ENCODE peak calls at places on chromosomes 7 and 10, in eight cellular contexts. One of them, this sample, is unnamed.

GRCh38 chr7:34165927-34166550 is 260.7 kb downstream of the BMPER start:
- DNase-seq in OCI-LY7: peak; percentile 4
- DNase-seq in HL-60: no peak
- DNase-seq in skeletal muscle cell: no peak
- DNase-seq in naive thymus-derived CD4-positive, alpha-beta T cell: no peak
- DNase-seq in epithelial cell of esophagus: peak; percentile 53
- DNase-seq in cardiac fibroblast: peak; percentile 62
- DNase-seq in testis: no peak
- DNase-seq in this sample: no peak

GRCh38 chr10:103765981-103766380 is 89.4 kb downstream of the SH3PXD2A start:
- DNase-seq in skeletal muscle cell: no peak
- DNase-seq in epithelial cell of esophagus: no peak
- DNase-seq in naive thymus-derived CD4-positive, alpha-beta T cell: peak; percentile 78
- DNase-seq in HL-60: peak; percentile 67
- DNase-seq in OCI-LY7: peak; percentile 28
- DNase-seq in cardiac fibroblast: no peak
- DNase-seq in testis: no peak
- DNase-seq in this sample: no peak

GRCh38 chr10:49298666-49298989 is 342 bp upstream of the C10orf71 start:
- DNase-seq in cardiac fibroblast: peak; percentile 11
- DNase-seq in OCI-LY7: no peak
- DNase-seq in testis: peak; percentile 48
- DNase-seq in skeletal muscle cell: no peak
- DNase-seq in HL-60: no peak
- DNase-seq in epithelial cell of esophagus: no peak
- DNase-seq in naive thymus-derived CD4-positive, alpha-beta T cell: no peak
- DNase-seq in this sample: no peak

GRCh38 chr10:48525113-48525512 is 79.8 kb downstream of the ARHGAP22 start:
- DNase-seq in epithelial cell of esophagus: no peak
- DNase-seq in testis: no peak
- DNase-seq in HL-60: no peak
- DNase-seq in naive thymus-derived CD4-positive, alpha-beta T cell: no peak
- DNase-seq in skeletal muscle cell: no peak
- DNase-seq in OCI-LY7: no peak
- DNase-seq in cardiac fibroblast: no peak
- DNase-seq in this sample: no peak

GRCh38 chr10:99329238-99329890 is at the start of gene CNNM1:
- DNase-seq in HL-60: no peak
- DNase-seq in naive thymus-derived CD4-positive, alpha-beta T cell: no peak
- DNase-seq in epithelial cell of esophagus: peak; percentile 26
- DNase-seq in cardiac fibroblast: peak; percentile 19
- DNase-seq in OCI-LY7: no peak
- DNase-seq in skeletal muscle cell: no peak
- DNase-seq in testis: peak; percentile 81
- DNase-seq in this sample: peak; percentile 78

GRCh38 chr10:126242352-126243260 is 145.7 kb downstream of the ADAM12 start:
- DNase-seq in epithelial cell of esophagus: peak; percentile 87
- DNase-seq in naive thymus-derived CD4-positive, alpha-beta T cell: no peak
- DNase-seq in testis: peak; percentile 57
- DNase-seq in HL-60: no peak
- DNase-seq in OCI-LY7: no peak
- DNase-seq in cardiac fibroblast: peak; percentile 89
- DNase-seq in skeletal muscle cell: peak; percentile 89
- DNase-seq in this sample: no peak

GRCh38 chr10:80199828-80200227 is 5.5 kb downstream of the ANXA11 start:
- DNase-seq in epithelial cell of esophagus: peak; percentile 60
- DNase-seq in OCI-LY7: no peak
- DNase-seq in skeletal muscle cell: no peak
- DNase-seq in testis: peak; percentile 63
- DNase-seq in naive thymus-derived CD4-positive, alpha-beta T cell: no peak
- DNase-seq in cardiac fibroblast: peak; percentile 97
- DNase-seq in HL-60: no peak
- DNase-seq in this sample: no peak

GRCh38 chr10:44970812-44971395 is 7.7 kb downstream of the DEPP1 start:
- DNase-seq in naive thymus-derived CD4-positive, alpha-beta T cell: no peak
- DNase-seq in cardiac fibroblast: no peak
- DNase-seq in OCI-LY7: no peak
- DNase-seq in testis: no peak
- DNase-seq in epithelial cell of esophagus: no peak
- DNase-seq in HL-60: no peak
- DNase-seq in skeletal muscle cell: no peak
- DNase-seq in this sample: no peak

GRCh38 chr10:48885376-48885775 is 54.3 kb downstream of the LRRC18 start:
- DNase-seq in testis: peak; percentile 54
- DNase-seq in cardiac fibroblast: peak; percentile 1
- DNase-seq in HL-60: no peak
- DNase-seq in epithelial cell of esophagus: peak; percentile 28
- DNase-seq in naive thymus-derived CD4-positive, alpha-beta T cell: no peak
- DNase-seq in skeletal muscle cell: no peak
- DNase-seq in OCI-LY7: peak; percentile 19
- DNase-seq in this sample: no peak

GRCh38 chr7:75943864-75944263 is 28.9 kb downstream of the POR start:
- DNase-seq in testis: no peak
- DNase-seq in epithelial cell of esophagus: peak; percentile 98
- DNase-seq in naive thymus-derived CD4-positive, alpha-beta T cell: no peak
- DNase-seq in cardiac fibroblast: no peak
- DNase-seq in HL-60: no peak
- DNase-seq in skeletal muscle cell: no peak
- DNase-seq in OCI-LY7: no peak
- DNase-seq in this sample: no peak

GRCh38 chr10:14259696-14260595 is 70.8 kb downstream of the FRMD4A start:
- DNase-seq in OCI-LY7: no peak
- DNase-seq in testis: peak; percentile 68
- DNase-seq in epithelial cell of esophagus: no peak
- DNase-seq in HL-60: no peak
- DNase-seq in cardiac fibroblast: no peak
- DNase-seq in skeletal muscle cell: peak; percentile 63
- DNase-seq in naive thymus-derived CD4-positive, alpha-beta T cell: no peak
- DNase-seq in this sample: no peak

GRCh38 chr10:104581884-104582603 is 59.0 kb upstream of the SORCS3 start:
- DNase-seq in OCI-LY7: no peak
- DNase-seq in testis: no peak
- DNase-seq in epithelial cell of esophagus: peak; percentile 93
- DNase-seq in naive thymus-derived CD4-positive, alpha-beta T cell: no peak
- DNase-seq in skeletal muscle cell: no peak
- DNase-seq in cardiac fibroblast: no peak
- DNase-seq in HL-60: no peak
- DNase-seq in this sample: no peak

GRCh38 chr10:71761541-71762113 is 11.7 kb downstream of the VSIR start:
- DNase-seq in epithelial cell of esophagus: no peak
- DNase-seq in HL-60: peak; percentile 22
- DNase-seq in OCI-LY7: no peak
- DNase-seq in naive thymus-derived CD4-positive, alpha-beta T cell: no peak
- DNase-seq in skeletal muscle cell: no peak
- DNase-seq in cardiac fibroblast: no peak
- DNase-seq in testis: no peak
- DNase-seq in this sample: no peak
- H3K4me3 ChIP-seq in epithelial cell of esophagus: no peak overlapping the region
- H3K4me3 ChIP-seq in HL-60: no peak overlapping the region
- H3K4me3 ChIP-seq in OCI-LY7: no peak overlapping the region
- H3K4me3 ChIP-seq in naive thymus-derived CD4-positive, alpha-beta T cell: no peak overlapping the region
- H3K4me3 ChIP-seq in skeletal muscle cell: no peak overlapping the region
- H3K4me3 ChIP-seq in cardiac fibroblast: no peak overlapping the region
- H3K4me3 ChIP-seq in testis: no peak overlapping the region
- H3K4me3 ChIP-seq in this sample: no peak overlapping the region

GRCh38 chr10:129952771-129953489 is 11.1 kb downstream of the EBF3 start:
- DNase-seq in OCI-LY7: no peak
- DNase-seq in testis: no peak
- DNase-seq in epithelial cell of esophagus: no peak
- DNase-seq in cardiac fibroblast: peak; percentile 77
- DNase-seq in naive thymus-derived CD4-positive, alpha-beta T cell: no peak
- DNase-seq in HL-60: no peak
- DNase-seq in skeletal muscle cell: no peak
- DNase-seq in this sample: no peak

GRCh38 chr10:129951841-129952240 is 12.2 kb downstream of the EBF3 start:
- DNase-seq in HL-60: no peak
- DNase-seq in skeletal muscle cell: no peak
- DNase-seq in cardiac fibroblast: no peak
- DNase-seq in OCI-LY7: no peak
- DNase-seq in epithelial cell of esophagus: no peak
- DNase-seq in testis: no peak
- DNase-seq in naive thymus-derived CD4-positive, alpha-beta T cell: no peak
- DNase-seq in this sample: no peak

GRCh38 chr10:129949411-129950335 is 14.4 kb downstream of the EBF3 start:
- DNase-seq in cardiac fibroblast: peak; percentile 91
- DNase-seq in testis: no peak
- DNase-seq in skeletal muscle cell: no peak
- DNase-seq in OCI-LY7: no peak
- DNase-seq in epithelial cell of esophagus: no peak
- DNase-seq in naive thymus-derived CD4-positive, alpha-beta T cell: no peak
- DNase-seq in HL-60: no peak
- DNase-seq in this sample: peak; percentile 60

GRCh38 chr10:129950651-129951050 is 13.4 kb downstream of the EBF3 start:
- DNase-seq in epithelial cell of esophagus: no peak
- DNase-seq in HL-60: no peak
- DNase-seq in testis: no peak
- DNase-seq in naive thymus-derived CD4-positive, alpha-beta T cell: no peak
- DNase-seq in skeletal muscle cell: no peak
- DNase-seq in cardiac fibroblast: peak; percentile 42
- DNase-seq in OCI-LY7: no peak
- DNase-seq in this sample: no peak

GRCh38 chr10:129951251-129951808 is 12.7 kb downstream of the EBF3 start:
- DNase-seq in epithelial cell of esophagus: no peak
- DNase-seq in skeletal muscle cell: no peak
- DNase-seq in naive thymus-derived CD4-positive, alpha-beta T cell: no peak
- DNase-seq in HL-60: no peak
- DNase-seq in testis: no peak
- DNase-seq in cardiac fibroblast: peak; percentile 80
- DNase-seq in OCI-LY7: no peak
- DNase-seq in this sample: no peak
- H3K4me3 ChIP-seq in epithelial cell of esophagus: no peak overlapping the region
- H3K4me3 ChIP-seq in skeletal muscle cell: no peak overlapping the region
- H3K4me3 ChIP-seq in naive thymus-derived CD4-positive, alpha-beta T cell: no peak overlapping the region
- H3K4me3 ChIP-seq in HL-60: no peak overlapping the region
- H3K4me3 ChIP-seq in testis: no peak overlapping the region
- H3K4me3 ChIP-seq in cardiac fibroblast: no peak overlapping the region
- H3K4me3 ChIP-seq in OCI-LY7: no peak overlapping the region
- H3K4me3 ChIP-seq in this sample: no peak overlapping the region

GRCh38 chr10:1538121-1538520 is 199.2 kb downstream of the ADARB2 start:
- DNase-seq in skeletal muscle cell: no peak
- DNase-seq in testis: no peak
- DNase-seq in epithelial cell of esophagus: no peak
- DNase-seq in naive thymus-derived CD4-positive, alpha-beta T cell: no peak
- DNase-seq in OCI-LY7: no peak
- DNase-seq in HL-60: no peak
- DNase-seq in cardiac fibroblast: no peak
- DNase-seq in this sample: no peak
- H3K4me3 ChIP-seq in skeletal muscle cell: no peak overlapping the region
- H3K4me3 ChIP-seq in testis: no peak overlapping the region
- H3K4me3 ChIP-seq in epithelial cell of esophagus: no peak overlapping the region
- H3K4me3 ChIP-seq in naive thymus-derived CD4-positive, alpha-beta T cell: no peak overlapping the region
- H3K4me3 ChIP-seq in OCI-LY7: no peak overlapping the region
- H3K4me3 ChIP-seq in HL-60: no peak overlapping the region
- H3K4me3 ChIP-seq in cardiac fibroblast: no peak overlapping the region
- H3K4me3 ChIP-seq in this sample: no peak overlapping the region

DNA sequence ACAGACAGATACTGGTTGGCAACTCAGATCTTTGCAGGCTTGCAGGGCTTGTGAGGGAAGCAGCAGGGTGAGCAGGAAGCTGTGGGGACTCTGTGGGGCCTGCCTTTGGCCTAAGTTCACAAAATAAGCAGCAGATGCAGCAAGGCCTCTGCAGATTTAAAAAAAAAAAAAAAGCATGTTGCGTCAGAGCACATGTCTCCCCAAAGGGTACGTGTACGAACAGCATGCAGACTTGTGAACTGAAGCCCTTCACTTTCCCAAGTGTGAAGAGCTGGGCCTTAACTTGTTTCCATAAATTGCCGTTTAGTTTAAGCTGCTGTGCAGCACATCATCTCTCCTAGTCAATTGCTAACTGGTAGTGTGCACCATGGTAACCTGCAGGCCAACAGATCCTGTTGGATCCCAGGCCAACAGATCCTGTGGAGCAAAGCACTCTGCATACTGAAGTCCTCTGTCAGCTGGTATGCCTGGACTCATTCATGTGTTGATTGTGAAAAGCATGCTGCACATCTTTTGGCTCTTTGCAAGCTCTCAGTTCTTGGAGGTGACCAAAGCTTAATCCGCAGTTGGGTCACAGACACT is 10.8 kb upstream of the XPNPEP1 start:
- DNase-seq in OCI-LY7: no peak
- DNase-seq in epithelial cell of esophagus: no peak
- DNase-seq in HL-60: peak; percentile 78
- DNase-seq in cardiac fibroblast: peak; percentile 32
- DNase-seq in naive thymus-derived CD4-positive, alpha-beta T cell: peak; percentile 70
- DNase-seq in skeletal muscle cell: no peak
- DNase-seq in testis: no peak
- DNase-seq in this sample: no peak
- H3K4me3 ChIP-seq in OCI-LY7: no peak overlapping the region
- H3K4me3 ChIP-seq in epithelial cell of esophagus: no peak overlapping the region
- H3K4me3 ChIP-seq in HL-60: no peak overlapping the region
- H3K4me3 ChIP-seq in cardiac fibroblast: no peak overlapping the region
- H3K4me3 ChIP-seq in naive thymus-derived CD4-positive, alpha-beta T cell: no peak overlapping the region
- H3K4me3 ChIP-seq in skeletal muscle cell: no peak overlapping the region
- H3K4me3 ChIP-seq in testis: no peak overlapping the region
- H3K4me3 ChIP-seq in this sample: no peak overlapping the region

DNA sequence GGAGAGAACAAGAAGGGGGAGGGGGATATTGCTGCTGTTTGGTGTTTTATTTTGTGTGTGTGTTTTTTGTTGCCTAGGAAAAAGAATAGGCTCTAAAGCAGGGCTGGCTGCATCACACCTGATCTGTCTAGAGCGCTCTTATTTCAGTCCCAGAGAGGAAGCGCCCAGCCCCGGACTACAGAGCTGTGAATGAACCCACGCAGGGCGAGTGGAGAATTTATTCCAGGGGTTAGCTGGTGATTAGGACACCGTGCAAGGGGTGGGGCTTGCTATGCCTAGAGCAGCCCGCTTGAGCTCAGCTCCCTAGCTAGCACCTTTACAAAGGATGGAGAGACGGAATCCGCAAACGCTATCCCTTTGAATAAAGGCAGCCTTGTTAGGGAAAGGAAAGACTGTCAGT is 642 bp upstream of the FAM13C start:
- DNase-seq in testis: peak; percentile 89
- DNase-seq in skeletal muscle cell: no peak
- DNase-seq in OCI-LY7: no peak
- DNase-seq in epithelial cell of esophagus: peak; percentile 70
- DNase-seq in HL-60: no peak
- DNase-seq in cardiac fibroblast: peak; percentile 64
- DNase-seq in naive thymus-derived CD4-positive, alpha-beta T cell: no peak
- DNase-seq in this sample: peak; percentile 75
- H3K4me3 ChIP-seq in testis: peak overlapping the region; percentile 58
- H3K4me3 ChIP-seq in skeletal muscle cell: peak overlapping the region; percentile 55
- H3K4me3 ChIP-seq in OCI-LY7: no peak overlapping the region
- H3K4me3 ChIP-seq in epithelial cell of esophagus: peak overlapping the region; percentile 43
- H3K4me3 ChIP-seq in HL-60: no peak overlapping the region
- H3K4me3 ChIP-seq in cardiac fibroblast: peak overlapping the region; percentile 48
- H3K4me3 ChIP-seq in naive thymus-derived CD4-positive, alpha-beta T cell: no peak overlapping the region
- H3K4me3 ChIP-seq in this sample: peak overlapping the region; percentile 25